ENCODE peak calls at places on chromosome 6, in seven cellular contexts. C, O, V, Q, Z, D and K are unnamed samples.

GRCh38 chr6:20056350-20056992 is 155.8 kb downstream of the MBOAT1 start:
- DNase-seq in Q (no peak), C (no peak), V (peak), Z (no peak), D (no peak), O (no peak), K (no peak)

GRCh38 chr6:154632121-154632520 is 101.1 kb upstream of the SCAF8 start:
- DNase-seq in Q (no peak), Z (no peak), D (no peak), C (no peak), O (no peak), V (no peak), K (no peak)

GRCh38 chr6:118122161-118122560 is 215.1 kb downstream of the SLC35F1 start:
- DNase-seq in D (no peak), Q (no peak), V (no peak), C (no peak), Z (no peak), O (no peak), K (no peak)

GRCh38 chr6:38080349-38080748 is 260.8 kb downstream of the ZFAND3 start:
- DNase-seq in Q (no peak), V (no peak), Z (no peak), C (no peak), O (no peak), D (no peak), K (no peak)

GRCh38 chr6:139337830-139338229 is 36.6 kb downstream of the CITED2 start:
- DNase-seq in O (no peak), C (peak), V (no peak), D (no peak), Q (no peak), Z (no peak), K (no peak)

GRCh38 chr6:83601119-83601518 is 88.8 kb downstream of the PRSS35 start:
- DNase-seq in Q (no peak), C (no peak), Z (no peak), V (no peak), O (no peak), D (no peak), K (no peak)

GRCh38 chr6:70667256-70667710 is 400 bp upstream of the SMAP1 start:
- DNase-seq in C (no peak), Q (no peak), V (no peak), O (no peak), Z (no peak), D (no peak), K (peak)

GRCh38 chr6:36660771-36661471 is 17.6 kb upstream of the CDKN1A start:
- DNase-seq in D (peak), O (no peak), V (no peak), C (peak), Z (no peak), Q (no peak), K (no peak)

GRCh38 chr6:159038914-159039884 is 5.6 kb downstream of the TAGAP start:
- DNase-seq in D (no peak), O (no peak), V (peak), Q (peak), C (no peak), Z (no peak), K (peak)

GRCh38 chr6:149060985-149061760 is 256.3 kb upstream of the TAB2 start:
- DNase-seq in C (no peak), D (no peak), Q (no peak), Z (no peak), V (peak), O (no peak), K (no peak)

GRCh38 chr6:160060221-160060620 is 61.4 kb upstream of the SLC22A1 start:
- DNase-seq in V (no peak), Q (no peak), Z (no peak), O (no peak), D (no peak), C (no peak), K (no peak)

GRCh38 chr6:90241229-90241873 is 55.3 kb downstream of the BACH2 start:
- DNase-seq in V (no peak), Q (no peak), O (no peak), Z (no peak), C (no peak), D (no peak), K (no peak)

GRCh38 chr6:152905551-152906299 is 77.1 kb downstream of the FBXO5 start:
- DNase-seq in C (no peak), D (no peak), Z (no peak), V (no peak), O (no peak), Q (no peak), K (no peak)

GRCh38 chr6:128305976-128306375 is 214.4 kb downstream of the PTPRK start:
- DNase-seq in C (no peak), V (no peak), D (no peak), O (no peak), Z (no peak), Q (no peak), K (no peak)

GRCh38 chr6:14498748-14499147 is 381.2 kb downstream of the CD83 start:
- DNase-seq in C (no peak), Z (no peak), D (no peak), V (no peak), O (no peak), Q (no peak), K (no peak)

GRCh38 chr6:7959453-7959852 is 48.9 kb upstream of the TXNDC5 start:
- DNase-seq in C (no peak), D (no peak), Z (no peak), O (no peak), Q (no peak), V (no peak), K (no peak)

GRCh38 chr6:27592481-27593199 is 119.7 kb upstream of the ZNF184 start:
- DNase-seq in Q (peak), O (no peak), D (no peak), C (no peak), Z (no peak), V (peak), K (peak)

GRCh38 chr6:99338188-99338587 is 11.3 kb downstream of the FAXC start:
- DNase-seq in C (no peak), V (no peak), O (no peak), Z (no peak), D (no peak), Q (no peak), K (peak)

GRCh38 chr6:111984081-111984480 is 69.8 kb upstream of the CCN6 start:
- DNase-seq in Z (no peak), O (no peak), Q (no peak), C (no peak), D (no peak), V (no peak), K (no peak)

GRCh38 chr6:118630067-118630466 is 21.3 kb downstream of the CEP85L start:
- DNase-seq in D (no peak), C (no peak), O (no peak), V (no peak), Z (no peak), Q (no peak), K (no peak)

GRCh38 chr6:159790947-159791598 is 806 bp downstream of the MRPL18 start:
- DNase-seq in Z (no peak), C (no peak), O (no peak), V (peak), Q (no peak), D (no peak), K (peak)

GRCh38 chr6:147207851-147208754 is 3.9 kb downstream of the STXBP5 start:
- DNase-seq in O (no peak), Q (no peak), D (no peak), V (no peak), C (no peak), Z (no peak), K (no peak)

GRCh38 chr6:147204843-147205311 is 660 bp downstream of the STXBP5 start:
- DNase-seq in V (peak), O (no peak), C (no peak), Z (no peak), D (no peak), Q (peak), K (peak)

GRCh38 chr6:147207351-147207750 is 3.1 kb downstream of the STXBP5 start:
- DNase-seq in D (no peak), C (no peak), Q (no peak), O (no peak), Z (no peak), V (no peak), K (no peak)

GRCh38 chr6:147204060-147204785 is at the start of gene STXBP5:
- DNase-seq in O (peak), C (peak), Z (peak), Q (no peak), V (peak), D (peak), K (peak)

GRCh38 chr6:147205690-147206600 is 1.7 kb downstream of the STXBP5 start:
- DNase-seq in Z (no peak), C (no peak), Q (no peak), V (peak), O (no peak), D (no peak), K (no peak)
- H3K27ac ChIP-seq in Z (no peak), C (peak), Q (no peak), V (no peak), O (peak), D (peak), K (no peak)

DNA sequence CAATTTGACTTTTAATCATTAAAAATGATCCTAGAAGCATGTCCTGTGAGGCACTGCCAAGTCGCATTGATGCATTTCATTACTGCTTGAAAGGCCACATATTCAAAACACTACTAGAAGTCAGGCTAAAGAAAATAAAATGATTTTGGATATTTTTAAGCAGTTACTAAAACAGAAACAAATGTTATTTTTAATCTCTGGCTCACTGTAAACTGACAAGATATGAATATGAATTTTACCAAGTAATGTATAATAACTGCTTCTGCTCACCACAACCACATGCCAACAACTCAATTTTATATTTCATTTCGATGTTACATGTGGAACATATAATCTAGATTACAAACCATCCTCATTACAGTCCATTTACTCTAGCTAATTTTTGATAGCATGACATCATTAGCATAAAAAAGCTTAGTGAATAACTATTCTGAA is 90.6 kb downstream of the ATXN1 start:
- DNase-seq in D (no peak), C (no peak), Z (no peak), O (no peak), V (no peak), Q (no peak), K (no peak)
- H3K27ac ChIP-seq in D (peak), C (peak), Z (no peak), O (no peak), V (no peak), Q (peak), K (no peak)

GRCh38 chr6:56401477-56402070 is 154.2 kb upstream of the COL21A1 start:
- DNase-seq in D (no peak), Z (no peak), O (no peak), C (no peak), V (no peak), Q (no peak), K (no peak)

GRCh38 chr6:56407883-56408282 is 160.5 kb upstream of the COL21A1 start:
- DNase-seq in V (no peak), Z (no peak), D (no peak), Q (no peak), O (no peak), C (no peak), K (no peak)

GRCh38 chr6:56408976-56409375 is 161.6 kb upstream of the COL21A1 start:
- DNase-seq in C (no peak), D (no peak), V (no peak), Q (no peak), Z (no peak), O (no peak), K (no peak)

GRCh38 chr6:56403663-56404200 is 156.4 kb upstream of the COL21A1 start:
- DNase-seq in C (no peak), V (no peak), D (no peak), Q (no peak), Z (no peak), O (no peak), K (no peak)

GRCh38 chr6:56406276-56407269 is 159.2 kb upstream of the COL21A1 start:
- DNase-seq in D (no peak), V (no peak), Z (no peak), O (no peak), Q (no peak), C (no peak), K (no peak)
- H3K27ac ChIP-seq in D (no peak), V (no peak), Z (no peak), O (no peak), Q (no peak), C (no peak), K (no peak)

GRCh38 chr6:39228992-39229767 is at the start of gene KCNK5:
- DNase-seq in O (peak), Q (peak), V (peak), C (peak), D (peak), Z (peak), K (peak)

GRCh38 chr6:39225946-39226437 is 3.3 kb downstream of the KCNK5 start:
- DNase-seq in V (no peak), C (no peak), Z (peak), Q (no peak), O (no peak), D (no peak), K (no peak)

GRCh38 chr6:39228111-39228971 is 934 bp downstream of the KCNK5 start:
- DNase-seq in D (no peak), Z (no peak), Q (no peak), C (no peak), V (no peak), O (no peak), K (no peak)

GRCh38 chr6:39226606-39227300 is 2.5 kb downstream of the KCNK5 start:
- DNase-seq in C (no peak), O (no peak), Z (no peak), V (no peak), D (no peak), Q (no peak), K (no peak)

DNA sequence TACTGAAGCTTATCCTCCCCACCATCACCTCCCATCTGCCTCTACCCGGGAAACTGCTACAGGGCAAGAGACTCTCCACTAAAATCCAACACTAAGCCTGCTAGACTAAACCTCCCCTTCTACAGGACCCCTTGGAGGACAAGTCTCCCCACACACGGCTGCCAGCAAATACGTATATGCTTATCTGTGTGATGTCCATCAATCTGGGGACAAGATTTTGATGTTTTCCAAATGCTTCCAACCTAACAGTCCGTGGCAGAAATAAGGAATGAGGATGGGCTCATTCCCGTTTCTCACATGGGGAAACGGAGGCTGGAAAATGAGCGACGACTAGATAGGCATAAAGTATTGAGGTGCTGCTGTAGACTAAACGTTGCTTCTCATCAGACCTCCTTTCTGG is 1.8 kb downstream of the KCNK5 start:
- DNase-seq in O (no peak), Z (no peak), C (no peak), Q (no peak), D (no peak), V (no peak), K (no peak)
- H3K27ac ChIP-seq in O (no peak), Z (no peak), C (peak), Q (no peak), D (no peak), V (no peak), K (no peak)

DNA sequence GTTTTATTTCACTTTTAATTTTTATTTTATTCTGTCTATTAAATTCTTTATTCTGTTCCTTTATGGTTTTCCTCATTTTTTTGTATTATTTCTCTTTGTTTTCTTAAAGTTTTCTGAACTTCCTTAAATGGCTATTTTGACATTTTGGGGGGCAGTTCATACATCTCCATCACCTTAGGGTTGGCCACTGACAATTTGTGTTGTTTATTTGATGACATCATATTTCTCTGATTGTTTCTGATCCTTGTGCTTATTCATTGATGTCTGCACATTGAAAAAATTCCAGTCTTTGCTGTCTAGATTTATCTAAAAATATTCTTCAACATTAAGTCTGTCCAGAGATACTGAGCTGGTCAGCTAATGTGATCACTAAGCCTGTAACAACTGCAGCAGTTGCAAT is 379.5 kb upstream of the EYS start:
- DNase-seq in C (no peak), Q (no peak), O (no peak), Z (no peak), V (no peak), D (no peak), K (no peak)
- H3K27ac ChIP-seq in C (no peak), Q (no peak), O (no peak), Z (no peak), V (no peak), D (no peak), K (no peak)

GRCh38 chr6:3076320-3076719 is 8.0 kb downstream of the RIPK1 start:
- DNase-seq in D (no peak), Q (no peak), V (no peak), Z (no peak), C (no peak), O (no peak), K (no peak)
- H3K27ac ChIP-seq in D (no peak), Q (no peak), V (no peak), Z (no peak), C (no peak), O (no peak), K (no peak)

DNA sequence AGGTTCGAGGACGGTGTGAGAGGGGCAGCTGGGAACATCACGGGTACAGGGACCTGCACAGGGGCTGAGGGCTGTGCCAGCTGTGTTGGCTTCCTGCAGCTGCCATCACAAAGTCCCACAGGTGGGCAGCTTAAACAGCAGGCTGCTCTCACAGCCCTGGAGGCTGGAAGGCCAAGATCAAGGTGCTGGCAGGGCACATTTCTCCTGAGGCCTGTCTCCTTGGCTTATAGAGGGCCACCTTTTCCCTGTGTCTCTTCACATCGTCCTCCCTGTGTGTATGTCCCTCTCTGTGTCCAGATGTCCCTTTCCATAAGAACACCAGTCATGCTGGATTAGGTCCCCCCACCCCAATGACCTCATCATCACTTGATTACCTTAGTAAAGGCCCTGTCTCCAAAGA is 15.1 kb upstream of the MPC1 start:
- DNase-seq in V (no peak), Q (no peak), O (no peak), D (no peak), C (no peak), Z (no peak), K (no peak)
- H3K27ac ChIP-seq in V (no peak), Q (no peak), O (no peak), D (no peak), C (no peak), Z (no peak), K (no peak)

DNA sequence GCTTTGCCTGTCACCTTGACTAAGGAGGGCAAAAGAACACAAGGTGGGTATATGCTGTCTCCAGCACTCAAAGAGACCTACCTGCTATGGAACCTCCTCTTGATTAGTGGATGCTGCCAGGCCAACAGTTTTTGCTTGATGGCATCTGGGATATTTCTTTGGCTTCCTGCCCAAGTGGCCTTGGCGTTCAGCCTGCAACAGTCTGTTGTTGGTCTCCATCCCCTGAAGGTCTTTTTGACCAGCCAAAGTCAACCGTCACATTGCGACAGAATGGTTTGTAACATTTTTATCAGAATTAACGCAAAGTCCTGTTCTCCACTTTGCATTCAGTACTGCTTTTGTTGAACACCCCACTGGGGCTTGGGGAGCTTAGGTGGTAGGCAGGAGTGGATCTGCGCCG is 37.1 kb downstream of the SERPINB1 start:
- DNase-seq in D (no peak), O (no peak), C (no peak), Z (no peak), Q (no peak), V (no peak), K (no peak)
- H3K27ac ChIP-seq in D (no peak), O (no peak), C (no peak), Z (no peak), Q (no peak), V (no peak), K (no peak)

GRCh38 chr6:157758516-157759023 is 64.5 kb upstream of the SNX9 start:
- DNase-seq in C (no peak), D (no peak), Q (no peak), Z (no peak), V (no peak), O (no peak), K (no peak)

GRCh38 chr6:157759028-157759427 is 64.0 kb upstream of the SNX9 start:
- DNase-seq in V (no peak), Q (no peak), D (no peak), C (no peak), Z (no peak), O (no peak), K (no peak)

GRCh38 chr6:157755752-157756411 is 67.2 kb upstream of the SNX9 start:
- DNase-seq in D (no peak), Q (no peak), C (no peak), V (no peak), O (no peak), Z (no peak), K (no peak)

GRCh38 chr6:157756708-157757429 is 66.2 kb upstream of the SNX9 start:
- DNase-seq in V (peak), C (peak), Q (peak), D (peak), Z (peak), O (peak), K (peak)

GRCh38 chr6:157757430-157758403 is 65.3 kb upstream of the SNX9 start:
- DNase-seq in Z (no peak), D (no peak), Q (no peak), C (no peak), V (no peak), O (no peak), K (no peak)
- H3K27ac ChIP-seq in Z (no peak), D (no peak), Q (no peak), C (peak), V (peak), O (no peak), K (no peak)

DNA sequence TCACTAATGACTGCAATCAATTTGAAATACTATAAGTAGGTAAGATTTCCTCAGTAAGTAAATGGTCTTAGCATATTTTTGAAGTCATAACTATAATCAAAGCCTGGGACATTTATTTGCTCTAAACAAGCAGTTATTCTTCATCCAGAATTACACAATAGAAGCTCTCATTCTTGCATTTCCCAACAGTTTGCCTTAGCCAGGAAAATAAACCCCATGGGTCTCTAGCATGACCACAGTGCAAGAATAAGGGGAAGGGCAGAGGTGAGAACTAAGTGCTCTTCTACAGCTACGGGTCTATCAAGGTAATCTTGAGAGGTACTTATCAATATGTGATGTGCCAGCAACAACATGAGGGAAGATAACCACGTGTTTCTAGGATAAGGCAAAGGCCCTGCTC is 14.1 kb upstream of the HLA-C start:
- DNase-seq in Z (no peak), C (no peak), O (no peak), D (no peak), Q (no peak), V (no peak), K (no peak)
- H3K27ac ChIP-seq in Z (no peak), C (no peak), O (no peak), D (no peak), Q (no peak), V (no peak), K (no peak)